ENCODE peak calls at places on chromosomes 13 and 19, in nine cellular contexts. V, S, G, T, H, W, L, I and J are unnamed samples.

GRCh38 chr19:48746738-48747575 is at the start of gene IZUMO1:
- DNase-seq in V (peak), S (no peak), G (no peak), T (peak), H (no peak), W (no peak), L (peak), I (peak), J (no peak)

GRCh38 chr13:45718992-45719391 is 16.9 kb downstream of the CBY2 start:
- DNase-seq in V (no peak), S (no peak), G (no peak), T (peak), H (no peak), W (no peak), L (no peak), I (no peak), J (no peak)

GRCh38 chr19:17766543-17767131 is 15.4 kb downstream of the FCHO1 start:
- DNase-seq in V (peak), S (peak), G (peak), T (no peak), H (peak), W (no peak), L (no peak), I (no peak), J (peak)

GRCh38 chr13:111044087-111044830 is 70.9 kb upstream of the ARHGEF7 start:
- DNase-seq in V (no peak), S (no peak), G (no peak), T (no peak), H (no peak), W (no peak), L (no peak), I (no peak), J (no peak)

GRCh38 chr13:80012281-80012680 is 328.6 kb downstream of the SPRY2 start:
- DNase-seq in V (no peak), S (no peak), G (no peak), T (no peak), H (no peak), W (no peak), L (no peak), I (no peak), J (no peak)

GRCh38 chr13:87123987-87124784 is 547.0 kb upstream of the SLITRK5 start:
- DNase-seq in V (peak), S (no peak), G (no peak), T (peak), H (no peak), W (no peak), L (no peak), I (no peak), J (peak)

GRCh38 chr13:113917096-113917495 is 53.2 kb upstream of the GAS6 start:
- DNase-seq in V (no peak), S (no peak), G (peak), T (no peak), H (no peak), W (no peak), L (no peak), I (no peak), J (no peak)

GRCh38 chr19:1122972-1123363 is 19.2 kb downstream of the GPX4 start:
- DNase-seq in V (no peak), S (no peak), G (no peak), T (no peak), H (no peak), W (peak), L (no peak), I (no peak), J (no peak)

GRCh38 chr19:10815969-10816635 is 19.9 kb downstream of the TMED1 start:
- DNase-seq in V (no peak), S (no peak), G (no peak), T (no peak), H (no peak), W (no peak), L (no peak), I (no peak), J (no peak)

GRCh38 chr13:20191311-20191901 is 1.3 kb downstream of the GJB2 start:
- DNase-seq in V (no peak), S (no peak), G (no peak), T (no peak), H (no peak), W (no peak), L (no peak), I (no peak), J (no peak)

GRCh38 chr19:10299545-10300458 is 9.8 kb downstream of the ZGLP1 start:
- DNase-seq in V (peak), S (no peak), G (no peak), T (no peak), H (no peak), W (no peak), L (no peak), I (no peak), J (no peak)

GRCh38 chr19:16702123-16702522 is 17.5 kb upstream of the NWD1 start:
- DNase-seq in V (no peak), S (no peak), G (no peak), T (no peak), H (no peak), W (no peak), L (no peak), I (no peak), J (no peak)

GRCh38 chr13:34617684-34618083 is 324.4 kb upstream of the NBEA start:
- DNase-seq in V (no peak), S (no peak), G (no peak), T (peak), H (no peak), W (no peak), L (no peak), I (no peak), J (no peak)